ENCODE peak calls at places on chromosome 13, in five cellular contexts. N, R, H, O and B are unnamed samples.
A peak's percentile ranks its signal among the peaks of the same experiment; 100 is the strongest.

GRCh38 chr13:107563099-107563925 is 652.0 kb downstream of the LIG4 start:
- DNase-seq in N (no peak), R (no peak), H (no peak), O (no peak), B (no peak)

GRCh38 chr13:112671359-112671758 is 18.5 kb upstream of the ATP11A start:
- DNase-seq in O (no peak), R (no peak), H (no peak), N (no peak), B (no peak)

GRCh38 chr13:99505814-99506269 is 4.6 kb downstream of the TM9SF2 start:
- DNase-seq in R (no peak), H (no peak), N (no peak), O (no peak), B (no peak)

GRCh38 chr13:73492811-73493210 is 434.0 kb downstream of the KLF5 start:
- DNase-seq in O (no peak), N (no peak), R (no peak), H (no peak), B (no peak)

GRCh38 chr13:30108913-30109237 is 198.5 kb downstream of the KATNAL1 start:
- DNase-seq in N (no peak), H (no peak), O (no peak), R (no peak), B (no peak)

GRCh38 chr13:26423634-26424033 is 133.8 kb upstream of the WASF3 start:
- DNase-seq in R (no peak), O (no peak), N (no peak), H (no peak), B (no peak)

GRCh38 chr13:34408635-34409034 is 533.4 kb upstream of the NBEA start:
- DNase-seq in O (no peak), R (no peak), H (no peak), N (no peak), B (no peak)

GRCh38 chr13:85650613-85651012 is 148.6 kb downstream of the SLITRK6 start:
- DNase-seq in H (no peak), N (no peak), R (no peak), O (no peak), B (no peak)

GRCh38 chr13:45231722-45232121 is 30.9 kb upstream of the KCTD4 start:
- DNase-seq in O (no peak), H (no peak), R (no peak), N (no peak), B (no peak)

GRCh38 chr13:95524270-95524901 is 28.1 kb upstream of the CLDN10 start:
- DNase-seq in R (no peak), H (no peak), O (no peak), N (no peak), B (no peak)

GRCh38 chr13:33487575-33488243 is 202.2 kb upstream of the STARD13 start:
- DNase-seq in N (no peak), H (no peak), R (no peak), O (no peak), B (no peak)

GRCh38 chr13:21717817-21718216 is 46.9 kb downstream of the FGF9 start:
- DNase-seq in H (no peak), N (no peak), R (no peak), O (no peak), B (no peak)

GRCh38 chr13:48873598-48873997 is 102.1 kb upstream of the FNDC3A start:
- DNase-seq in O (no peak), H (no peak), N (no peak), R (no peak), B (no peak)

GRCh38 chr13:90485441-90485840 is 862.0 kb upstream of the MIR17HG start:
- DNase-seq in R (no peak), O (no peak), N (no peak), H (no peak), B (no peak)

GRCh38 chr13:88622362-88622973 is 951.3 kb downstream of the SLITRK5 start:
- DNase-seq in O (no peak), R (no peak), N (peak; percentile 40), H (no peak), B (no peak)

GRCh38 chr13:34364633-34365032 is 546.7 kb downstream of the RFC3 start:
- DNase-seq in N (no peak), R (no peak), H (no peak), O (no peak), B (no peak)

DNA sequence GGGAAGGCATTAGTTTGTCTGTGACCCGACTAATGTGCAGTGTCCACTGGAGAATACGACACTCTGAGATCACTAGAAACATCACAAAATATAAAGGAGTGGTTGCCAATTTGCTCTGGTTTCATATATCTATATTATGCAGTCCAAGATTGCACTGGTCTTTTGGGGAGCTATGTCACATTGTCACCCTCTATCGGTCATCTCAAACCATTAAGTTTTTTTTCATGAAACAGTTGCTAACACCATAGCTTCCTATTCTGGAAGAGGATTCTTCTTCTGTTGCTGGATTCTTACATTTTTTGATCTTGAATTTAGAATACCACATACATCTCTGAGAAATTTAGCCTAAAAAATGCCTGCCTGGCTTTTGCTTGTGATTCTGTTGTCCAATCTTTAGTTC is 168.6 kb downstream of the LACC1 start:
- DNase-seq in O (no peak), H (no peak), N (no peak), R (no peak), B (no peak)
- TF ChIP-seq CTCF in O (no peak), H (no peak), N (no peak), R (no peak), B (peak; percentile 28)

GRCh38 chr13:108728370-108728769 is 99.0 kb downstream of the MYO16 start:
- DNase-seq in R (no peak), O (no peak), H (no peak), N (no peak), B (no peak)
- TF ChIP-seq CTCF in R (no peak), O (no peak), H (no peak), N (no peak), B (peak; percentile 34)

DNA sequence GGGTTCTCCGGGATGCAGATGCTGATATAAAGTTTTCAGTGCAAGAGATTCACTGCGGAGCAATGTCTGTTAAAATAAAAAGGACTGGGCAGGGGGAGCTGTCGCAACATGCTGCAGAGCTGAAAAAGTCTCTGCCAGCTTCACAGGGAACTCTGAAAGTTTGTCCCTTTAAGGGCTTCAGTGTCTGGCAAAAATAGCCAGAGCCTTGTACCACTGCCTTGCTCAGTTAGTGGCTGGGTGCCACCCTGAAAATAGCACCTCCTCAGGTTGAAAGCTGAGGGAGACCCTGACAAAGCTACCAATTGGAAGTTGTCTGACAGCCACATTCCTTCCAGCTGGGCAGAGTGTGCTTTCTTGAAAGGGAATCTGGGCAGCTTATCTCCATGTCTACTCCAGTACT is 3.0 kb upstream of the NDFIP2 start:
- DNase-seq in H (no peak), R (peak; percentile 58), O (no peak), N (no peak), B (no peak)
- TF ChIP-seq CTCF in H (no peak), R (peak; percentile 7), O (no peak), N (no peak), B (no peak)

GRCh38 chr13:102651892-102652291 is 43.0 kb downstream of the METTL21C start:
- DNase-seq in H (no peak), O (no peak), R (no peak), N (no peak), B (no peak)

GRCh38 chr13:102654786-102655185 is 40.1 kb downstream of the METTL21C start:
- DNase-seq in N (no peak), O (no peak), H (no peak), R (no peak), B (no peak)

GRCh38 chr13:102658678-102659077 is 36.2 kb downstream of the METTL21C start:
- DNase-seq in N (no peak), H (no peak), O (no peak), R (no peak), B (no peak)

GRCh38 chr13:102659168-102659713 is 35.6 kb downstream of the METTL21C start:
- DNase-seq in N (no peak), H (no peak), R (no peak), O (no peak), B (no peak)

GRCh38 chr13:102657630-102658029 is 37.2 kb downstream of the METTL21C start:
- DNase-seq in H (no peak), R (no peak), O (no peak), N (no peak), B (no peak)
- TF ChIP-seq CTCF in H (peak; percentile 49), R (no peak), O (no peak), N (peak; percentile 63), B (peak; percentile 62)

GRCh38 chr13:75365724-75366173 is 116.2 kb downstream of the TBC1D4 start:
- DNase-seq in N (no peak), H (no peak), O (no peak), R (no peak), B (no peak)
- TF ChIP-seq CTCF in N (no peak), H (no peak), O (no peak), R (no peak), B (peak; percentile 34)

DNA sequence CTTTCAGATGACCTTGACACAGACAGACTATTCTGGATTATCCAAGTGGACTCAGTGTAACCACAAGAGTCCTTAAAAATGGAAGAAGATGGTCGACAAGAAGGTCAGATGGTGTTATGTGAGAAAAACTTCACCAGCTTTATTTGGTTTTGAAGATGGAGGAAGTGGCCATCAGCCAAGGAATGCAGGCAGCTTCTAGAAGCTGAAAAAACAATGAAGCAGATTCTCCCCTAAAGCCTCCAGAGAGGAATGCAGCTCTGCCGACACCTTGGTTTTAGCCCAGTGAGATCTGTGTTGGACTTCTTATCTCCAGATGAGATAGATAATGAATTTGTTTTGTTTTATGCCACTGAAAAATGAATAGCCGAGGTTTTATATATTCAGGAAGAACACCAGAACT is 501.5 kb downstream of the DCT start:
- DNase-seq in R (no peak), H (no peak), O (no peak), N (no peak), B (no peak)
- TF ChIP-seq CTCF in R (no peak), H (no peak), O (no peak), N (no peak), B (no peak)

GRCh38 chr13:35874704-35875103 is 256.5 kb downstream of the DCLK1 start:
- DNase-seq in O (no peak), H (no peak), R (peak; percentile 63), N (no peak), B (no peak)

GRCh38 chr13:35881360-35881759 is 249.8 kb downstream of the DCLK1 start:
- DNase-seq in H (no peak), N (no peak), O (no peak), R (no peak), B (no peak)

GRCh38 chr13:35882722-35883497 is 248.3 kb downstream of the DCLK1 start:
- DNase-seq in O (no peak), N (no peak), H (no peak), R (no peak), B (no peak)

GRCh38 chr13:35876601-35877000 is 254.6 kb downstream of the DCLK1 start:
- DNase-seq in H (no peak), R (no peak), O (no peak), N (no peak), B (no peak)

GRCh38 chr13:35879111-35879510 is 252.1 kb downstream of the DCLK1 start:
- DNase-seq in N (no peak), O (no peak), H (no peak), R (no peak), B (no peak)
- TF ChIP-seq CTCF in N (no peak), O (no peak), H (no peak), R (no peak), B (no peak)